ENCODE peak calls at places on chromosomes 1 and 21, in six cellular contexts. E, V, M, I, W and D are unnamed samples.

GRCh38 chr1:234825498-234826176 is 215.7 kb upstream of the IRF2BP2 start:
- ATAC-seq in E (no peak), V (no peak), M (no peak), I (no peak), W (no peak), D (no peak)

GRCh38 chr1:117657031-117657430 is 51.2 kb downstream of the TENT5C start:
- ATAC-seq in E (peak; percentile 97), V (no peak), M (no peak), I (no peak), W (no peak), D (no peak)

GRCh38 chr1:45009956-45010854 is 919 bp downstream of the HECTD3 start:
- ATAC-seq in E (no peak), V (peak; percentile 19), M (no peak), I (peak; percentile 64), W (peak; percentile 15), D (no peak)

GRCh38 chr1:27381976-27382762 is 964 bp downstream of the CD164L2 start:
- ATAC-seq in E (no peak), V (no peak), M (no peak), I (no peak), W (no peak), D (no peak)

GRCh38 chr1:44810101-44810761 is 1.9 kb downstream of the BTBD19 start:
- ATAC-seq in E (no peak), V (no peak), M (no peak), I (no peak), W (peak; percentile 14), D (no peak)

GRCh38 chr1:205667909-205668643 is 12.2 kb downstream of the SLC45A3 start:
- ATAC-seq in E (no peak), V (no peak), M (no peak), I (no peak), W (peak; percentile 8), D (no peak)

GRCh38 chr1:200934676-200935245 is 40.1 kb downstream of the INAVA start:
- ATAC-seq in E (no peak), V (no peak), M (no peak), I (no peak), W (no peak), D (no peak)

GRCh38 chr1:211756471-211757020 is 74.0 kb downstream of the LPGAT1 start:
- ATAC-seq in E (no peak), V (no peak), M (no peak), I (no peak), W (no peak), D (no peak)

GRCh38 chr1:171127481-171127880 is 36.8 kb downstream of the FMO3 start:
- ATAC-seq in E (no peak), V (no peak), M (no peak), I (no peak), W (no peak), D (peak; percentile 39)

GRCh38 chr21:35359076-35359475 is 310.0 kb upstream of the RUNX1 start:
- ATAC-seq in E (peak; percentile 81), V (no peak), M (no peak), I (no peak), W (no peak), D (no peak)

GRCh38 chr1:58619286-58620054 is 42.4 kb upstream of the TACSTD2 start:
- ATAC-seq in E (peak; percentile 48), V (peak; percentile 21), M (no peak), I (no peak), W (no peak), D (no peak)

GRCh38 chr1:210688482-210689233 is 360.0 kb downstream of the HHAT start:
- ATAC-seq in E (no peak), V (no peak), M (no peak), I (no peak), W (no peak), D (peak; percentile 54)

GRCh38 chr1:159177273-159177907 is 6.0 kb downstream of the CADM3 start:
- ATAC-seq in E (no peak), V (peak; percentile 67), M (peak; percentile 81), I (peak; percentile 81), W (peak; percentile 62), D (no peak)

DNA sequence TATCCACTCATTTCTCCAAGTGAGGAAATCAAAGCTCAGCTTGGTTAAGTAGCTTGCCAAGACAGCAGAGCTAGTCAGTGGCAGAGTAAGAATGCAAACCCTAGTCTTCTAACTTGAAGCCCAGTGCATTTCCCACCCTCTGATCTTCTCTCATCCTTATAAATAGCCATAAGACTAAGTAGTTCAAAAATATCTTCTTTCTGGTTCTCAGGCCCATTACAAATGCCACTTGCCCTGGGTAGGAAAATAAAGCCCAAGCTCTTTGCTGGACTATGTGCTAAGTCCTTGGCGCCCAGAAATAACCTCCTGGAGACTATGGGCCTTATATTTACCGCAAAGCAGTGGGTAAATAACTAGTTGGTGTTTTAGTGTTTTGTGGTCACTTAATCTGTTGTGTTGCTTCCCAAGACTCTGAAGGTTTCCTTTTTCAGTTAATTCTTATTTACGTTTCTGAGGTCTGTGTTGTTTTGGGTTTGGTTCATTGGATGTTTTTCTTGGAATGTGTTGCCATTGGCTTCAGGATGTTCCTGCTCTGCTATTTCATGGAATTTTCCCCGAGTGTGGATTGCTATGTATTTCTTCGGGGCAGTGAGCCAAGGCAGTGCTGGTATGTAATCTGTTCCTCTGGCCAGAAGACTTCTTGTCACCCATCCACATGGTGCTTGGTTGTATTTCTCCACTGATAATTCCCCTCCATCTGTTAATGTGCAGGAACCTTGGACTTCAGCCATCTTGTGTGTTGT is 505.6 kb downstream of the PLPP3 start:
- ATAC-seq in E (peak; percentile 73), V (no peak), M (no peak), I (no peak), W (no peak), D (peak; percentile 87)
- H3K27ac ChIP-seq in E (peak overlapping the region; percentile 70), V (no peak overlapping the region), M (no peak overlapping the region), I (no peak overlapping the region), W (no peak overlapping the region), D (peak overlapping the region; percentile 75)

DNA sequence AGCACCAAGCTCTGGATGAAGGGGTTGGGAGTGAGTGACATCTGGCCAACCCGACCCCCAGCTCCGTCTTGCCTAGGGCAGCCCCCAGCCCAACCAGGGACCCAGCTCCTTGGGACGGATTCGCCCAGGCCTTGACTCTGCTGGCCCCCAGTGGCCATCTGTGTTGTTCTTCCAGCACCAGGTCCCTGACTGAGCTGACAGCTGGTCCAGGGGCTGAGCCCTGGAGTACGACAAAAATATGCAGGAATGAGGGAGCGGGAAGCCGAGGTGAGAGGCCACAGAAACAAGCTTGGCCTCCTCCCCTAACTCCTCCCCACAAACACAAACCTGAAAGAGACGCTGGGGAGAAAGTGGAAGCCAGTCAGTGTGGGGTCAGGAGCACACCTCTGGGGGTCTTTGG is 55.0 kb upstream of the PAX7 start:
- ATAC-seq in E (no peak), V (peak; percentile 87), M (peak; percentile 52), I (peak; percentile 73), W (no peak), D (no peak)
- TF ChIP-seq POLR2A in E (no peak), V (no peak), M (no peak), I (no peak), W (no peak), D (no peak)

GRCh38 chr1:37752213-37752582 is 12.7 kb downstream of the EPHA10 start:
- ATAC-seq in E (no peak), V (no peak), M (no peak), I (no peak), W (no peak), D (no peak)
- H3K4me3 ChIP-seq in E (no peak overlapping the region), V (no peak overlapping the region), M (peak overlapping the region; percentile 66), I (no peak overlapping the region), W (no peak overlapping the region), D (no peak overlapping the region)

GRCh38 chr1:21317035-21317689 is 26.9 kb upstream of the ECE1 start:
- ATAC-seq in E (peak; percentile 70), V (no peak), M (no peak), I (peak; percentile 62), W (no peak), D (peak; percentile 80)
- H3K27ac ChIP-seq in E (peak overlapping the region; percentile 81), V (no peak overlapping the region), M (no peak overlapping the region), I (peak overlapping the region; percentile 51), W (no peak overlapping the region), D (peak overlapping the region; percentile 87)

GRCh38 chr1:39408641-39409054 is 82.8 kb upstream of the BMP8A start:
- ATAC-seq in E (peak; percentile 88), V (peak; percentile 84), M (peak; percentile 86), I (peak; percentile 96), W (peak; percentile 92), D (peak; percentile 96)

GRCh38 chr1:39407496-39407888 is 83.9 kb upstream of the BMP8A start:
- ATAC-seq in E (no peak), V (no peak), M (no peak), I (no peak), W (no peak), D (no peak)

GRCh38 chr1:39409055-39409816 is 82.2 kb upstream of the BMP8A start:
- ATAC-seq in E (peak; percentile 46), V (peak; percentile 33), M (peak; percentile 44), I (no peak), W (no peak), D (peak; percentile 2)

GRCh38 chr1:39406533-39407478 is 84.6 kb upstream of the BMP8A start:
- ATAC-seq in E (no peak), V (no peak), M (no peak), I (no peak), W (no peak), D (no peak)

GRCh38 chr1:39407889-39408640 is 83.4 kb upstream of the BMP8A start:
- ATAC-seq in E (peak; percentile 4), V (peak; percentile 63), M (peak; percentile 57), I (peak; percentile 43), W (no peak), D (no peak)
- TF ChIP-seq POLR2A in E (peak; percentile 54), V (peak; percentile 50), M (no peak), I (peak; percentile 63), W (no peak), D (peak; percentile 52)

DNA sequence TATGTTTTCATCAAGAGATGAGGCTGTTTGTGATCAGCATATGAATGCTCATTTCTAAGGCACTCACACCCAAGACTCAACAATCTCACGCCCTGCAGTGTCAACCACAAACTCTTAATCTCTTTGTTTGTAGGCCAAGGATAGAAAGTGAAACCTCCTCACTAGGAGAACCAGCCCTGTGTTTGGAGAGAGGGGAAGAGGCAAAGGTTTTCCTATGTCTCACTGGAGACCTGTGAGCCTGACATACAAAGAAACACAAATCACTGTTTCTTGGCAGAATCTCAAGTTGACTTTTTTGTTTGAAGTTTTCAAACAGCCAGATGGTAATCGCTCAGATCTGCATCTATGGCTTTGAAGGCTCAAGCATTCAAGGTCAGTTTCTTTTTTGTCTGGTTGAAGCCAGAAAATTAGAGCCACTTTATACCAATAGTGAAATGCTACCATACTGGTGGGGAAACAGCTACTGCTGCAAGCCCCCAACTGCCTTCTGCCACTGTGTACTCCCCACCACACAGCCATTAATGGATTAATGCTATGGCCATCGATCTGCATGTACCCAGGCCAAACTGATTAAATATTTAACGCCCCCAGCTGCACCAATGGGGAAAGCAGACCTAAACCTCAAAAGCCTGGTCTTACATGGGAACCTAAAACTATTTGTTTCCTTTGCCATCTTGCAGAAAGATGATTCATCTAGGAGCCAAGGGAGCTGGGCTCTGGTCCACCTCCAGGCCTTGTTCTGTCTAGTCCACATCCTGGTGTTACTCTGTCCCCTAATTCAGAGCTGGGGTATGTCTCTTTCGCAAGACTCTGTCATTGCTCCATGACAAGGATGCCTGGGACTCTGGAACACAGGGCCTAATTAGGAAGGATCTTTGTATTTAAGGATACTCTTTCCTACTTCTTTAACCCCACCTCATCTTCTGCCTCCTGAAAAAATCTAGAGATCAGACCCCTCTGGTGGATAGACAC is 16.3 kb downstream of the PDZK1 start:
- ATAC-seq in E (no peak), V (peak; percentile 53), M (peak; percentile 48), I (peak; percentile 72), W (peak; percentile 97), D (peak; percentile 43)
- H3K4me3 ChIP-seq in E (no peak overlapping the region), V (no peak overlapping the region), M (no peak overlapping the region), I (no peak overlapping the region), W (no peak overlapping the region), D (no peak overlapping the region)